ENCODE peak calls at places on chromosomes 3 and 15, in seven cellular contexts. J is B cell, D is NCI-H446, K is sciatic nerve, G is psoas muscle, Z is H9, X is fibroblast of lung. A is an unnamed sample.

GRCh38 chr3:14598143-14598569 is 53.4 kb upstream of the CCDC174 start:
- DNase-seq in D (no peak), G (no peak), J (peak; percentile 10), X (peak; percentile 44), Z (peak; percentile 68), K (no peak), A (peak; percentile 67)

GRCh38 chr3:66671348-66671747 is 170.5 kb upstream of the LRIG1 start:
- DNase-seq in Z (no peak), G (no peak), D (no peak), X (no peak), J (no peak), K (no peak), A (no peak)

GRCh38 chr3:183824761-183825379 is 507 bp downstream of the MAP6D1 start:
- DNase-seq in J (peak; percentile 33), K (no peak), Z (peak; percentile 49), X (no peak), D (no peak), G (no peak), A (peak; percentile 43)

GRCh38 chr3:37641556-37641955 is 220.1 kb upstream of the CTDSPL start:
- DNase-seq in X (no peak), D (no peak), J (no peak), G (no peak), K (no peak), Z (no peak), A (no peak)

GRCh38 chr3:42685891-42686820 is 819 bp downstream of the KLHL40 start:
- DNase-seq in D (no peak), G (peak; percentile 62), K (no peak), X (no peak), Z (no peak), J (no peak), A (no peak)

GRCh38 chr15:45449387-45449786 is 71.0 kb upstream of the GATM start:
- DNase-seq in K (no peak), Z (no peak), J (no peak), X (no peak), D (no peak), G (no peak), A (no peak)

GRCh38 chr3:15324335-15324734 is 8.1 kb downstream of the SH3BP5 start:
- DNase-seq in G (no peak), J (no peak), X (no peak), D (no peak), K (no peak), Z (no peak), A (no peak)

GRCh38 chr15:59532770-59533379 is 78.7 kb upstream of the GCNT3 start:
- DNase-seq in G (no peak), K (peak; percentile 47), D (peak; percentile 32), J (peak; percentile 77), Z (no peak), X (peak; percentile 49), A (peak; percentile 25)

GRCh38 chr3:66722675-66723074 is 221.9 kb upstream of the LRIG1 start:
- DNase-seq in K (no peak), D (no peak), G (no peak), Z (no peak), X (peak; percentile 91), J (no peak), A (no peak)